ENCODE peak calls at places on chromosomes 11 and 22, in seven cellular contexts. One of them, this sample, is unnamed.

GRCh38 chr11:45320366-45320765 is 34.2 kb upstream of the SYT13 start:
- DNase-seq in transverse colon: no peak
- DNase-seq in substantia nigra: no peak
- DNase-seq in CD4-positive, CD25-positive, alpha-beta regulatory T cell: no peak
- DNase-seq in vagina: peak
- DNase-seq in HL-60: no peak
- DNase-seq in breast epithelium: no peak
- DNase-seq in this sample: no peak

GRCh38 chr22:50189184-50189848 is 3.6 kb downstream of the TRABD start:
- DNase-seq in HL-60: no peak
- DNase-seq in substantia nigra: no peak
- DNase-seq in breast epithelium: no peak
- DNase-seq in vagina: no peak
- DNase-seq in CD4-positive, CD25-positive, alpha-beta regulatory T cell: no peak
- DNase-seq in transverse colon: peak
- DNase-seq in this sample: no peak

GRCh38 chr11:126733685-126734084 is 266.9 kb downstream of the KIRREL3 start:
- DNase-seq in substantia nigra: no peak
- DNase-seq in breast epithelium: no peak
- DNase-seq in HL-60: no peak
- DNase-seq in vagina: no peak
- DNase-seq in CD4-positive, CD25-positive, alpha-beta regulatory T cell: no peak
- DNase-seq in transverse colon: no peak
- DNase-seq in this sample: no peak

GRCh38 chr11:36672815-36673450 is 74.9 kb upstream of the RAG2 start:
- DNase-seq in breast epithelium: no peak
- DNase-seq in transverse colon: no peak
- DNase-seq in CD4-positive, CD25-positive, alpha-beta regulatory T cell: peak
- DNase-seq in substantia nigra: no peak
- DNase-seq in HL-60: peak
- DNase-seq in vagina: no peak
- DNase-seq in this sample: peak

GRCh38 chr22:50684501-50684900 is 11.9 kb downstream of the SHANK3 start:
- DNase-seq in vagina: peak
- DNase-seq in breast epithelium: no peak
- DNase-seq in substantia nigra: no peak
- DNase-seq in transverse colon: no peak
- DNase-seq in CD4-positive, CD25-positive, alpha-beta regulatory T cell: no peak
- DNase-seq in HL-60: no peak
- DNase-seq in this sample: no peak

GRCh38 chr22:49853981-49854791 is 542 bp downstream of the ZBED4 start:
- DNase-seq in HL-60: no peak
- DNase-seq in vagina: no peak
- DNase-seq in transverse colon: peak
- DNase-seq in substantia nigra: no peak
- DNase-seq in CD4-positive, CD25-positive, alpha-beta regulatory T cell: no peak
- DNase-seq in breast epithelium: peak
- DNase-seq in this sample: no peak

GRCh38 chr22:48742556-48743343 is 1084.9 kb downstream of the BRD1 start:
- DNase-seq in CD4-positive, CD25-positive, alpha-beta regulatory T cell: no peak
- DNase-seq in breast epithelium: peak
- DNase-seq in vagina: peak
- DNase-seq in transverse colon: no peak
- DNase-seq in HL-60: no peak
- DNase-seq in substantia nigra: no peak
- DNase-seq in this sample: no peak

GRCh38 chr11:64882243-64882642 is 3.8 kb upstream of the EHD1 start:
- DNase-seq in breast epithelium: no peak
- DNase-seq in HL-60: no peak
- DNase-seq in transverse colon: no peak
- DNase-seq in vagina: no peak
- DNase-seq in CD4-positive, CD25-positive, alpha-beta regulatory T cell: no peak
- DNase-seq in substantia nigra: no peak
- DNase-seq in this sample: no peak

GRCh38 chr22:39077513-39077840 is 402 bp downstream of the APOBEC3G start:
- DNase-seq in vagina: no peak
- DNase-seq in transverse colon: no peak
- DNase-seq in substantia nigra: no peak
- DNase-seq in CD4-positive, CD25-positive, alpha-beta regulatory T cell: no peak
- DNase-seq in HL-60: no peak
- DNase-seq in breast epithelium: no peak
- DNase-seq in this sample: no peak

GRCh38 chr11:78562398-78562797 is 12.3 kb downstream of the NARS2 start:
- DNase-seq in breast epithelium: no peak
- DNase-seq in transverse colon: no peak
- DNase-seq in vagina: no peak
- DNase-seq in substantia nigra: no peak
- DNase-seq in CD4-positive, CD25-positive, alpha-beta regulatory T cell: no peak
- DNase-seq in HL-60: no peak
- DNase-seq in this sample: no peak

GRCh38 chr22:47161631-47162030 is 399.2 kb downstream of the TBC1D22A start:
- DNase-seq in vagina: no peak
- DNase-seq in HL-60: no peak
- DNase-seq in CD4-positive, CD25-positive, alpha-beta regulatory T cell: no peak
- DNase-seq in breast epithelium: peak
- DNase-seq in transverse colon: peak
- DNase-seq in substantia nigra: no peak
- DNase-seq in this sample: no peak

GRCh38 chr11:60831501-60832079 is 10.3 kb upstream of the CCDC86 start:
- DNase-seq in transverse colon: no peak
- DNase-seq in breast epithelium: no peak
- DNase-seq in vagina: no peak
- DNase-seq in CD4-positive, CD25-positive, alpha-beta regulatory T cell: no peak
- DNase-seq in substantia nigra: no peak
- DNase-seq in HL-60: no peak
- DNase-seq in this sample: no peak

GRCh38 chr22:49255154-49255553 is 572.5 kb downstream of the BRD1 start:
- DNase-seq in CD4-positive, CD25-positive, alpha-beta regulatory T cell: no peak
- DNase-seq in HL-60: no peak
- DNase-seq in transverse colon: no peak
- DNase-seq in vagina: no peak
- DNase-seq in substantia nigra: no peak
- DNase-seq in breast epithelium: peak
- DNase-seq in this sample: no peak

GRCh38 chr11:57619331-57619730 is 21.8 kb downstream of the SERPING1 start:
- DNase-seq in CD4-positive, CD25-positive, alpha-beta regulatory T cell: no peak
- DNase-seq in vagina: no peak
- DNase-seq in HL-60: no peak
- DNase-seq in substantia nigra: no peak
- DNase-seq in breast epithelium: no peak
- DNase-seq in transverse colon: no peak
- DNase-seq in this sample: no peak

GRCh38 chr11:19281555-19281954 is 40.8 kb upstream of the E2F8 start:
- DNase-seq in transverse colon: no peak
- DNase-seq in vagina: no peak
- DNase-seq in HL-60: no peak
- DNase-seq in breast epithelium: no peak
- DNase-seq in substantia nigra: no peak
- DNase-seq in CD4-positive, CD25-positive, alpha-beta regulatory T cell: no peak
- DNase-seq in this sample: no peak

GRCh38 chr11:35432464-35432863 is 13.1 kb upstream of the SLC1A2 start:
- DNase-seq in HL-60: no peak
- DNase-seq in CD4-positive, CD25-positive, alpha-beta regulatory T cell: no peak
- DNase-seq in breast epithelium: no peak
- DNase-seq in substantia nigra: no peak
- DNase-seq in transverse colon: no peak
- DNase-seq in vagina: no peak
- DNase-seq in this sample: no peak

GRCh38 chr22:49091451-49091850 is 736.2 kb downstream of the BRD1 start:
- DNase-seq in HL-60: no peak
- DNase-seq in transverse colon: no peak
- DNase-seq in vagina: no peak
- DNase-seq in substantia nigra: no peak
- DNase-seq in breast epithelium: no peak
- DNase-seq in CD4-positive, CD25-positive, alpha-beta regulatory T cell: no peak
- DNase-seq in this sample: no peak

GRCh38 chr11:15867886-15868285 is 488.5 kb downstream of the SOX6 start:
- DNase-seq in HL-60: no peak
- DNase-seq in breast epithelium: no peak
- DNase-seq in CD4-positive, CD25-positive, alpha-beta regulatory T cell: no peak
- DNase-seq in transverse colon: no peak
- DNase-seq in substantia nigra: no peak
- DNase-seq in vagina: no peak
- DNase-seq in this sample: no peak

GRCh38 chr22:49303061-49303735 is 524.5 kb downstream of the BRD1 start:
- DNase-seq in vagina: peak
- DNase-seq in substantia nigra: no peak
- DNase-seq in transverse colon: no peak
- DNase-seq in CD4-positive, CD25-positive, alpha-beta regulatory T cell: no peak
- DNase-seq in breast epithelium: peak
- DNase-seq in HL-60: no peak
- DNase-seq in this sample: no peak

GRCh38 chr11:76629133-76629852 is 41.3 kb downstream of the LRRC32 start:
- DNase-seq in substantia nigra: no peak
- DNase-seq in vagina: peak
- DNase-seq in transverse colon: peak
- DNase-seq in HL-60: peak
- DNase-seq in breast epithelium: no peak
- DNase-seq in CD4-positive, CD25-positive, alpha-beta regulatory T cell: peak
- DNase-seq in this sample: no peak

GRCh38 chr11:5274340-5274739 is 4.6 kb upstream of the HBE1 start:
- DNase-seq in vagina: no peak
- DNase-seq in breast epithelium: no peak
- DNase-seq in substantia nigra: no peak
- DNase-seq in HL-60: no peak
- DNase-seq in CD4-positive, CD25-positive, alpha-beta regulatory T cell: no peak
- DNase-seq in transverse colon: no peak
- DNase-seq in this sample: no peak

GRCh38 chr22:35355744-35356420 is 25.0 kb upstream of the HMOX1 start:
- DNase-seq in breast epithelium: no peak
- DNase-seq in CD4-positive, CD25-positive, alpha-beta regulatory T cell: no peak
- DNase-seq in substantia nigra: no peak
- DNase-seq in HL-60: no peak
- DNase-seq in vagina: no peak
- DNase-seq in transverse colon: no peak
- DNase-seq in this sample: no peak

GRCh38 chr11:71285111-71285510 is 32.7 kb upstream of the SHANK2 start:
- DNase-seq in transverse colon: no peak
- DNase-seq in HL-60: no peak
- DNase-seq in substantia nigra: no peak
- DNase-seq in CD4-positive, CD25-positive, alpha-beta regulatory T cell: no peak
- DNase-seq in vagina: no peak
- DNase-seq in breast epithelium: peak
- DNase-seq in this sample: no peak
- H3K27ac ChIP-seq in transverse colon: peak
- H3K27ac ChIP-seq in HL-60: no peak
- H3K27ac ChIP-seq in substantia nigra: no peak
- H3K27ac ChIP-seq in CD4-positive, CD25-positive, alpha-beta regulatory T cell: no peak
- H3K27ac ChIP-seq in vagina: no peak
- H3K27ac ChIP-seq in breast epithelium: peak
- H3K27ac ChIP-seq in this sample: no peak

GRCh38 chr11:66465371-66466224 is 1.1 kb upstream of the PELI3 start:
- DNase-seq in HL-60: no peak
- DNase-seq in substantia nigra: no peak
- DNase-seq in breast epithelium: no peak
- DNase-seq in vagina: no peak
- DNase-seq in transverse colon: no peak
- DNase-seq in CD4-positive, CD25-positive, alpha-beta regulatory T cell: no peak
- DNase-seq in this sample: no peak
- H3K27ac ChIP-seq in HL-60: peak
- H3K27ac ChIP-seq in substantia nigra: peak
- H3K27ac ChIP-seq in breast epithelium: peak
- H3K27ac ChIP-seq in vagina: peak
- H3K27ac ChIP-seq in transverse colon: peak
- H3K27ac ChIP-seq in CD4-positive, CD25-positive, alpha-beta regulatory T cell: peak
- H3K27ac ChIP-seq in this sample: no peak

GRCh38 chr11:118211006-118211405 is 13.8 kb downstream of the JAML start:
- DNase-seq in breast epithelium: no peak
- DNase-seq in CD4-positive, CD25-positive, alpha-beta regulatory T cell: no peak
- DNase-seq in substantia nigra: no peak
- DNase-seq in transverse colon: no peak
- DNase-seq in HL-60: no peak
- DNase-seq in vagina: no peak
- DNase-seq in this sample: no peak
- H3K27ac ChIP-seq in breast epithelium: no peak
- H3K27ac ChIP-seq in CD4-positive, CD25-positive, alpha-beta regulatory T cell: no peak
- H3K27ac ChIP-seq in substantia nigra: no peak
- H3K27ac ChIP-seq in transverse colon: peak
- H3K27ac ChIP-seq in HL-60: no peak
- H3K27ac ChIP-seq in vagina: no peak
- H3K27ac ChIP-seq in this sample: no peak

GRCh38 chr11:12478743-12479142 is 101.4 kb downstream of the PARVA start:
- DNase-seq in CD4-positive, CD25-positive, alpha-beta regulatory T cell: no peak
- DNase-seq in transverse colon: no peak
- DNase-seq in HL-60: no peak
- DNase-seq in substantia nigra: no peak
- DNase-seq in vagina: no peak
- DNase-seq in breast epithelium: no peak
- DNase-seq in this sample: no peak

GRCh38 chr11:12480401-12480800 is 103.0 kb downstream of the PARVA start:
- DNase-seq in HL-60: no peak
- DNase-seq in vagina: no peak
- DNase-seq in CD4-positive, CD25-positive, alpha-beta regulatory T cell: no peak
- DNase-seq in substantia nigra: no peak
- DNase-seq in transverse colon: no peak
- DNase-seq in breast epithelium: no peak
- DNase-seq in this sample: no peak

GRCh38 chr11:12483604-12484003 is 106.2 kb downstream of the PARVA start:
- DNase-seq in CD4-positive, CD25-positive, alpha-beta regulatory T cell: no peak
- DNase-seq in substantia nigra: no peak
- DNase-seq in HL-60: no peak
- DNase-seq in transverse colon: no peak
- DNase-seq in breast epithelium: no peak
- DNase-seq in vagina: no peak
- DNase-seq in this sample: no peak

GRCh38 chr11:12485328-12485727 is 108.0 kb downstream of the PARVA start:
- DNase-seq in HL-60: no peak
- DNase-seq in breast epithelium: no peak
- DNase-seq in transverse colon: no peak
- DNase-seq in vagina: no peak
- DNase-seq in CD4-positive, CD25-positive, alpha-beta regulatory T cell: no peak
- DNase-seq in substantia nigra: no peak
- DNase-seq in this sample: no peak

DNA sequence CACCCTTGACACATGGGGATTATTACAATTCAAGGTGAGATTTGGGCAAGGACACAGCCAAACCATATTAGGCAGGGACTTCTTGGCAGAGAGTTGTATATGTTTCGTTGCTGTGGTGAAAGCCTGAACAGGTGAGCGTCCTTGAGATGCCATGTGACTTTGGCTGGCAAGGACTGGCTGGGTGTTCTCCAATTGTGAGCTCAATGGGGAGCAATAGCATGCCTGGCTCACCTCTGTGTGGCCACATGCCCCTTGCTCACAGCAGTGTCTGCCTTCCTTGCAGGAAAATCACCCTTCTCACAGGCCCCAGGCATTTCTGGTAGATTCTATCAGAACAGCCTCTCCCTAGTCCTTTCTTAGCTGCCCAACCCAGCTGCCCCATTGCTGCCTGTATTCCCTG is 105.5 kb downstream of the PARVA start:
- DNase-seq in substantia nigra: no peak
- DNase-seq in transverse colon: no peak
- DNase-seq in breast epithelium: peak
- DNase-seq in HL-60: no peak
- DNase-seq in CD4-positive, CD25-positive, alpha-beta regulatory T cell: no peak
- DNase-seq in vagina: no peak
- DNase-seq in this sample: no peak
- H3K27ac ChIP-seq in substantia nigra: no peak
- H3K27ac ChIP-seq in transverse colon: no peak
- H3K27ac ChIP-seq in breast epithelium: peak
- H3K27ac ChIP-seq in HL-60: no peak
- H3K27ac ChIP-seq in CD4-positive, CD25-positive, alpha-beta regulatory T cell: no peak
- H3K27ac ChIP-seq in vagina: no peak
- H3K27ac ChIP-seq in this sample: no peak

GRCh38 chr22:42922374-42923177 is 65.5 kb upstream of the ARFGAP3 start:
- DNase-seq in transverse colon: no peak
- DNase-seq in breast epithelium: no peak
- DNase-seq in vagina: no peak
- DNase-seq in substantia nigra: no peak
- DNase-seq in CD4-positive, CD25-positive, alpha-beta regulatory T cell: no peak
- DNase-seq in HL-60: no peak
- DNase-seq in this sample: no peak
- H3K27ac ChIP-seq in transverse colon: peak
- H3K27ac ChIP-seq in breast epithelium: no peak
- H3K27ac ChIP-seq in vagina: no peak
- H3K27ac ChIP-seq in substantia nigra: no peak
- H3K27ac ChIP-seq in CD4-positive, CD25-positive, alpha-beta regulatory T cell: no peak
- H3K27ac ChIP-seq in HL-60: peak
- H3K27ac ChIP-seq in this sample: peak